ENCODE peak calls at places on chromosomes 1 and 21, in six cellular contexts. G is NCI-H1105, Z is ELR, J is AG09309, O is testis, T is GM04503. I is an unnamed sample.

GRCh38 chr1:151611288-151611790 is 511 bp upstream of the SNX27 start:
- DNase-seq in G (no peak), Z (peak), J (peak), O (peak), T (peak), I (no peak)

GRCh38 chr1:16155537-16156410 is at the start of gene EPHA2:
- DNase-seq in G (peak), Z (peak), J (no peak), O (peak), T (peak), I (peak)

GRCh38 chr1:87167855-87168630 is 160.6 kb upstream of the LMO4 start:
- DNase-seq in G (no peak), Z (peak), J (no peak), O (no peak), T (no peak), I (no peak)

GRCh38 chr1:159980076-159980475 is 26.0 kb upstream of the SLAMF9 start:
- DNase-seq in G (no peak), Z (no peak), J (no peak), O (no peak), T (no peak), I (no peak)

GRCh38 chr1:21165076-21165475 is 11.6 kb downstream of the EIF4G3 start:
- DNase-seq in G (peak), Z (no peak), J (no peak), O (no peak), T (no peak), I (no peak)

GRCh38 chr1:32334864-32335618 is 992 bp downstream of the MARCKSL1 start:
- DNase-seq in G (peak), Z (peak), J (no peak), O (no peak), T (no peak), I (no peak)

GRCh38 chr1:15354580-15354965 is 55.1 kb upstream of the EFHD2 start:
- DNase-seq in G (no peak), Z (peak), J (peak), O (no peak), T (no peak), I (no peak)

GRCh38 chr1:27366113-27366410 is 699 bp downstream of the MAP3K6 start:
- DNase-seq in G (peak), Z (peak), J (no peak), O (peak), T (no peak), I (no peak)

GRCh38 chr21:42319851-42320602 is 4.8 kb upstream of the TFF3 start:
- DNase-seq in G (no peak), Z (no peak), J (no peak), O (no peak), T (no peak), I (no peak)

GRCh38 chr1:115179397-115179835 is 90.1 kb upstream of the TSPAN2 start:
- DNase-seq in G (no peak), Z (peak), J (peak), O (no peak), T (peak), I (no peak)

GRCh38 chr1:150516050-150516591 is 569 bp downstream of the FALEC start:
- DNase-seq in G (no peak), Z (peak), J (no peak), O (no peak), T (no peak), I (no peak)

GRCh38 chr1:17207966-17208418 is 3.1 kb downstream of the PADI1 start:
- DNase-seq in G (no peak), Z (peak), J (no peak), O (no peak), T (peak), I (peak)

GRCh38 chr1:151346082-151346768 is 827 bp downstream of the RFX5 start:
- DNase-seq in G (no peak), Z (no peak), J (no peak), O (no peak), T (no peak), I (no peak)

GRCh38 chr1:9909222-9910046 is 635 bp downstream of the CTNNBIP1 start:
- DNase-seq in G (peak), Z (no peak), J (no peak), O (peak), T (no peak), I (no peak)

GRCh38 chr1:15616704-15617172 is 520 bp upstream of the DDI2 start:
- DNase-seq in G (no peak), Z (no peak), J (no peak), O (no peak), T (no peak), I (no peak)

GRCh38 chr1:68104155-68104554 is 53.7 kb upstream of the DIRAS3 start:
- DNase-seq in G (no peak), Z (peak), J (no peak), O (no peak), T (no peak), I (no peak)

GRCh38 chr1:2980849-2981248 is 40.4 kb upstream of the ACTRT2 start:
- DNase-seq in G (no peak), Z (no peak), J (no peak), O (peak), T (no peak), I (no peak)

GRCh38 chr1:111778541-111779051 is 22.9 kb downstream of the DDX20 start:
- DNase-seq in G (no peak), Z (no peak), J (peak), O (no peak), T (peak), I (peak)

GRCh38 chr1:156616463-156616862 is 2.8 kb upstream of the HAPLN2 start:
- DNase-seq in G (peak), Z (peak), J (no peak), O (peak), T (no peak), I (no peak)

GRCh38 chr1:9161963-9162362 is 33.1 kb upstream of the GPR157 start:
- DNase-seq in G (peak), Z (no peak), J (no peak), O (no peak), T (no peak), I (no peak)

I was measured in HFF-Myc.